ENCODE peak calls at places on chromosomes 2 and 18, in seven cellular contexts. One of them, this sample, is unnamed.

GRCh38 chr2:225937625-225938024 is 538.1 kb downstream of the NYAP2 start:
- DNase-seq in brain microvascular endothelial cell: peak
- DNase-seq in cardiac fibroblast: peak
- DNase-seq in uterus: no peak
- DNase-seq in colonic mucosa: no peak
- DNase-seq in tibial artery: no peak
- DNase-seq in endothelial cell: no peak
- DNase-seq in this sample: no peak

GRCh38 chr18:34956663-34957062 is 84.5 kb upstream of the MAPRE2 start:
- DNase-seq in tibial artery: no peak
- DNase-seq in endothelial cell: no peak
- DNase-seq in brain microvascular endothelial cell: no peak
- DNase-seq in colonic mucosa: no peak
- DNase-seq in cardiac fibroblast: no peak
- DNase-seq in uterus: no peak
- DNase-seq in this sample: no peak

GRCh38 chr2:238159676-238160205 is 971 bp downstream of the ERFE start:
- DNase-seq in tibial artery: no peak
- DNase-seq in endothelial cell: no peak
- DNase-seq in brain microvascular endothelial cell: no peak
- DNase-seq in uterus: no peak
- DNase-seq in cardiac fibroblast: no peak
- DNase-seq in colonic mucosa: no peak
- DNase-seq in this sample: no peak

GRCh38 chr18:68394705-68395104 is 320.2 kb downstream of the TMX3 start:
- DNase-seq in endothelial cell: no peak
- DNase-seq in cardiac fibroblast: peak
- DNase-seq in uterus: no peak
- DNase-seq in colonic mucosa: no peak
- DNase-seq in brain microvascular endothelial cell: no peak
- DNase-seq in tibial artery: no peak
- DNase-seq in this sample: no peak

GRCh38 chr2:205387350-205388045 is 294.8 kb upstream of the NRP2 start:
- DNase-seq in colonic mucosa: no peak
- DNase-seq in brain microvascular endothelial cell: no peak
- DNase-seq in tibial artery: no peak
- DNase-seq in cardiac fibroblast: no peak
- DNase-seq in uterus: no peak
- DNase-seq in endothelial cell: no peak
- DNase-seq in this sample: no peak

GRCh38 chr18:33560686-33561370 is 17.2 kb upstream of the ASXL3 start:
- DNase-seq in brain microvascular endothelial cell: peak
- DNase-seq in uterus: no peak
- DNase-seq in cardiac fibroblast: peak
- DNase-seq in tibial artery: no peak
- DNase-seq in colonic mucosa: peak
- DNase-seq in endothelial cell: no peak
- DNase-seq in this sample: no peak

GRCh38 chr18:79987566-79987965 is 797 bp downstream of the TXNL4A start:
- DNase-seq in endothelial cell: no peak
- DNase-seq in colonic mucosa: no peak
- DNase-seq in brain microvascular endothelial cell: no peak
- DNase-seq in tibial artery: no peak
- DNase-seq in uterus: no peak
- DNase-seq in cardiac fibroblast: peak
- DNase-seq in this sample: no peak

GRCh38 chr18:57930476-57930875 is 113.5 kb upstream of the NEDD4L start:
- DNase-seq in brain microvascular endothelial cell: no peak
- DNase-seq in uterus: no peak
- DNase-seq in tibial artery: no peak
- DNase-seq in cardiac fibroblast: no peak
- DNase-seq in colonic mucosa: no peak
- DNase-seq in endothelial cell: no peak
- DNase-seq in this sample: no peak

GRCh38 chr2:52222128-52222527 is 1190.2 kb upstream of the NRXN1 start:
- DNase-seq in brain microvascular endothelial cell: peak
- DNase-seq in uterus: no peak
- DNase-seq in colonic mucosa: no peak
- DNase-seq in tibial artery: no peak
- DNase-seq in endothelial cell: no peak
- DNase-seq in cardiac fibroblast: no peak
- DNase-seq in this sample: no peak

GRCh38 chr2:130933501-130933900 is 96.8 kb downstream of the ARHGEF4 start:
- DNase-seq in brain microvascular endothelial cell: no peak
- DNase-seq in endothelial cell: no peak
- DNase-seq in tibial artery: no peak
- DNase-seq in uterus: no peak
- DNase-seq in colonic mucosa: no peak
- DNase-seq in cardiac fibroblast: no peak
- DNase-seq in this sample: no peak

GRCh38 chr2:74578476-74578875 is 24.0 kb downstream of the DOK1 start:
- DNase-seq in cardiac fibroblast: no peak
- DNase-seq in uterus: no peak
- DNase-seq in tibial artery: no peak
- DNase-seq in endothelial cell: no peak
- DNase-seq in colonic mucosa: no peak
- DNase-seq in brain microvascular endothelial cell: no peak
- DNase-seq in this sample: no peak

GRCh38 chr18:79337620-79338019 is 58.1 kb upstream of the NFATC1 start:
- DNase-seq in tibial artery: no peak
- DNase-seq in cardiac fibroblast: no peak
- DNase-seq in uterus: no peak
- DNase-seq in colonic mucosa: no peak
- DNase-seq in endothelial cell: no peak
- DNase-seq in brain microvascular endothelial cell: no peak
- DNase-seq in this sample: no peak

GRCh38 chr2:42054657-42055430 is 7.0 kb downstream of the PKDCC start:
- DNase-seq in cardiac fibroblast: no peak
- DNase-seq in tibial artery: no peak
- DNase-seq in brain microvascular endothelial cell: no peak
- DNase-seq in endothelial cell: no peak
- DNase-seq in uterus: no peak
- DNase-seq in colonic mucosa: peak
- DNase-seq in this sample: no peak
- TF ChIP-seq CTCF in cardiac fibroblast: no peak
- TF ChIP-seq CTCF in tibial artery: no peak
- TF ChIP-seq CTCF in brain microvascular endothelial cell: no peak
- TF ChIP-seq CTCF in endothelial cell: no peak
- TF ChIP-seq CTCF in uterus: no peak
- TF ChIP-seq CTCF in colonic mucosa: peak
- TF ChIP-seq CTCF in this sample: no peak

GRCh38 chr18:5853253-5853652 is 42.1 kb downstream of the TMEM200C start:
- DNase-seq in brain microvascular endothelial cell: no peak
- DNase-seq in tibial artery: no peak
- DNase-seq in cardiac fibroblast: no peak
- DNase-seq in uterus: no peak
- DNase-seq in endothelial cell: no peak
- DNase-seq in colonic mucosa: no peak
- DNase-seq in this sample: no peak

DNA sequence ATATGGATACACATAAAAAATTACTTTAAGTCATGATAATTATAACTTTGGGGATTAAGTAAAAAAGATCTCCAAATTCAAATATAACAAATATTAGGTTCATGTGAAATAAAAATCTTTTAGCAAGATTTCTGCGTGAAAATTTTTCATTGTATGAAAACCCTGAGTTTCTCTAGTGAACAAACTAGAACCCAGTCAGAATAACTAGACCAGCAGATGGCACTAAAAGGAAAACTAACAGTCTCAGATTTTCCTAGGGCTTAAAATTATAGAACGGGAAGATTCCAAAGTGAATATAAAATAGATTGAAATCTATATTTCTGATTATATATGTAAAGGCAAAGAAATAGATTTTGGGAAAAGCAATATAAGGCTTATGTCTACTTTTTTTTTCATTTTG is 43.3 kb downstream of the TMEM200C start:
- DNase-seq in uterus: no peak
- DNase-seq in brain microvascular endothelial cell: no peak
- DNase-seq in tibial artery: no peak
- DNase-seq in endothelial cell: no peak
- DNase-seq in cardiac fibroblast: no peak
- DNase-seq in colonic mucosa: no peak
- DNase-seq in this sample: no peak
- TF ChIP-seq CTCF in uterus: no peak
- TF ChIP-seq CTCF in brain microvascular endothelial cell: no peak
- TF ChIP-seq CTCF in tibial artery: no peak
- TF ChIP-seq CTCF in endothelial cell: no peak
- TF ChIP-seq CTCF in cardiac fibroblast: no peak
- TF ChIP-seq CTCF in colonic mucosa: no peak
- TF ChIP-seq CTCF in this sample: no peak

DNA sequence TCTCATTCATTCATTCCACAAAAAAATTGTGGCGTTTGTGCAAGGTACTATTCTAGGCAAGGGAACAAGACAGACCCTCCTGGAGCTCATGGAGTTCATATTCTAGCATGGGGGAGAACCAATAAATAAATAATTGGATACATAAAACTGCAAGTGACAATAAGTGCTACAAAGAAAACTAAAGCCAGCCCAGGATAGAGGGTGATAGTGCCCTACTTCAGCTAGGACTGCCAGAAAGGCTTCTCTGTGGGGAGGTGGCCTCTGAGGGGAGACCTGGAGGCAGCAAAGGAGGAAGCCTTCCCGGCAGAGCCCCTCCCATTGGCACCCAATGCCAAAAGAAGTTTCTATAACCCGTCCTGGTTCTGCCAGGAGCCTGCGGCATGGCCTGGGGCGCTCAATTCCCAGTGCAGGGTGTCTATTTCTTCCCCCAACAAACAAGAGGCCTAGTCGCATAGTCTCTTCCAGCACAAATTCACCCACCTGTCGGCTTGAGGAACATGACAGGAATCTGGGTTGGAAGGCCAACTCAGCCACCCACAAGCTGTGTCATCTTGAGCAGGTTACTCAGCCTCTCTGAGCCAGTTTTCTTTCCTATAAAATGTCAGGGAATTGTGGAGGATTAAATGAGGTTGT is 94.4 kb downstream of the ZFP36L2 start:
- DNase-seq in cardiac fibroblast: no peak
- DNase-seq in uterus: no peak
- DNase-seq in endothelial cell: no peak
- DNase-seq in tibial artery: no peak
- DNase-seq in colonic mucosa: no peak
- DNase-seq in brain microvascular endothelial cell: no peak
- DNase-seq in this sample: peak
- TF ChIP-seq CTCF in cardiac fibroblast: no peak
- TF ChIP-seq CTCF in uterus: no peak
- TF ChIP-seq CTCF in endothelial cell: no peak
- TF ChIP-seq CTCF in tibial artery: no peak
- TF ChIP-seq CTCF in colonic mucosa: no peak
- TF ChIP-seq CTCF in brain microvascular endothelial cell: no peak
- TF ChIP-seq CTCF in this sample: no peak

GRCh38 chr18:56238576-56238975 is 399.8 kb downstream of the TXNL1 start:
- DNase-seq in uterus: no peak
- DNase-seq in brain microvascular endothelial cell: no peak
- DNase-seq in colonic mucosa: no peak
- DNase-seq in tibial artery: no peak
- DNase-seq in endothelial cell: no peak
- DNase-seq in cardiac fibroblast: no peak
- DNase-seq in this sample: no peak
- TF ChIP-seq CTCF in uterus: no peak
- TF ChIP-seq CTCF in brain microvascular endothelial cell: peak
- TF ChIP-seq CTCF in colonic mucosa: no peak
- TF ChIP-seq CTCF in tibial artery: no peak
- TF ChIP-seq CTCF in endothelial cell: peak
- TF ChIP-seq CTCF in cardiac fibroblast: peak
- TF ChIP-seq CTCF in this sample: no peak

GRCh38 chr18:36733150-36733549 is 95.7 kb downstream of the TPGS2 start:
- DNase-seq in colonic mucosa: no peak
- DNase-seq in brain microvascular endothelial cell: no peak
- DNase-seq in uterus: no peak
- DNase-seq in endothelial cell: no peak
- DNase-seq in tibial artery: no peak
- DNase-seq in cardiac fibroblast: no peak
- DNase-seq in this sample: no peak
- TF ChIP-seq CTCF in colonic mucosa: no peak
- TF ChIP-seq CTCF in brain microvascular endothelial cell: peak
- TF ChIP-seq CTCF in uterus: no peak
- TF ChIP-seq CTCF in endothelial cell: no peak
- TF ChIP-seq CTCF in tibial artery: no peak
- TF ChIP-seq CTCF in cardiac fibroblast: peak
- TF ChIP-seq CTCF in this sample: no peak

This sample was measured in omental fat pad.